ENCODE peak calls at places on chromosome 3, in four cellular contexts. F, B, W and X are unnamed samples.

GRCh38 chr3:30520695-30521094 is 85.7 kb upstream of the TGFBR2 start:
- DNase-seq in F (no peak), B (no peak), W (no peak), X (no peak)

GRCh38 chr3:127822836-127823589 is 698 bp upstream of the MGLL start:
- DNase-seq in F (peak; percentile 32), B (no peak), W (peak; percentile 29), X (peak; percentile 84)

GRCh38 chr3:11908981-11909698 is 62.5 kb upstream of the TAMM41 start:
- DNase-seq in F (no peak), B (no peak), W (no peak), X (no peak)

GRCh38 chr3:120839120-120839519 is 68.9 kb upstream of the STXBP5L start:
- DNase-seq in F (no peak), B (no peak), W (no peak), X (no peak)

GRCh38 chr3:124834723-124835718 is 52.1 kb downstream of the ITGB5 start:
- DNase-seq in F (peak; percentile 91), B (no peak), W (peak; percentile 75), X (peak; percentile 80)

GRCh38 chr3:195384952-195385351 is 57.9 kb downstream of the ACAP2 start:
- DNase-seq in F (no peak), B (no peak), W (peak; percentile 37), X (no peak)

GRCh38 chr3:74106882-74107281 is 482.1 kb upstream of the PDZRN3 start:
- DNase-seq in F (peak; percentile 83), B (no peak), W (no peak), X (no peak)

GRCh38 chr3:156473341-156473740 is 81.6 kb downstream of the SSR3 start:
- DNase-seq in F (no peak), B (no peak), W (no peak), X (no peak)

GRCh38 chr3:153856932-153857331 is 264.3 kb upstream of the ARHGEF26 start:
- DNase-seq in F (no peak), B (no peak), W (peak; percentile 42), X (no peak)

GRCh38 chr3:66348696-66349095 is 127.9 kb downstream of the SLC25A26 start:
- DNase-seq in F (no peak), B (no peak), W (no peak), X (no peak)

GRCh38 chr3:34351857-34352545 is 553.6 kb downstream of the PDCD6IP start:
- DNase-seq in F (no peak), B (no peak), W (no peak), X (no peak)

GRCh38 chr3:128950223-128950938 is 43.5 kb downstream of the CFAP92 start:
- DNase-seq in F (peak; percentile 34), B (no peak), W (peak; percentile 12), X (no peak)

GRCh38 chr3:171417813-171418212 is 42.4 kb downstream of the TNIK start:
- DNase-seq in F (peak; percentile 91), B (no peak), W (peak; percentile 49), X (no peak)

GRCh38 chr3:60979861-60980739 is 271.2 kb downstream of the FHIT start:
- DNase-seq in F (peak; percentile 29), B (no peak), W (no peak), X (no peak)

GRCh38 chr3:180175572-180175971 is 138.8 kb upstream of the PEX5L start:
- DNase-seq in F (no peak), B (no peak), W (no peak), X (no peak)

GRCh38 chr3:180177255-180177654 is 140.5 kb upstream of the PEX5L start:
- DNase-seq in F (no peak), B (no peak), W (no peak), X (no peak)

GRCh38 chr3:180179562-180179961 is 142.8 kb upstream of the PEX5L start:
- DNase-seq in F (no peak), B (no peak), W (no peak), X (no peak)

GRCh38 chr3:180180795-180181194 is 144.1 kb upstream of the PEX5L start:
- DNase-seq in F (peak; percentile 55), B (no peak), W (no peak), X (no peak)

GRCh38 chr3:180176059-180176458 is 139.3 kb upstream of the PEX5L start:
- DNase-seq in F (no peak), B (no peak), W (no peak), X (no peak)
- H3K9ac ChIP-seq in F (no peak overlapping the region), B (no peak overlapping the region), W (no peak overlapping the region), X (no peak overlapping the region)

GRCh38 chr3:8868996-8869395 is 94.3 kb downstream of the RAD18 start:
- DNase-seq in F (no peak), B (no peak), W (no peak), X (no peak)
- H3K9ac ChIP-seq in F (no peak overlapping the region), B (no peak overlapping the region), W (peak overlapping the region; percentile 54), X (no peak overlapping the region)

DNA sequence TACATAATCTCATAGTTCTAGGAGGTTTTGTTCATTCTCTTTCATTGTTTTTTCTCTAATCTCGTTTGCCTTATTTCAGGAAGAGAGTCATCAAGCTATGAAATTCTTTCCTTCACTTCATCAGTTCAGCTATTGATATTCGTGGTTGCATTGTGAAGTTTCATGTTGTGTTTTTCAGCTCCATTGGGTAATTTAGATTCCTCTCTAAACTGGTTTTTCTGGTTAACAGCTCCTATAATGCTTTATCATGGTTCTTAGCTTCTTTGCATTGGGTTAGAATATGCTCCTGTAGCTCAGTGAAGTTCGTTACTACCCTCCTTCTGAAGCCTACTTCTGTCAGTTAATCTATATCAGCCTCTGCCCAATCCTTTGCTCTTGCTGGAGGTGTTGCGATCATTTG is 69.4 kb upstream of the CD96 start:
- DNase-seq in F (no peak), B (no peak), W (peak; percentile 42), X (no peak)
- H3K9ac ChIP-seq in F (no peak overlapping the region), B (no peak overlapping the region), W (no peak overlapping the region), X (no peak overlapping the region)

DNA sequence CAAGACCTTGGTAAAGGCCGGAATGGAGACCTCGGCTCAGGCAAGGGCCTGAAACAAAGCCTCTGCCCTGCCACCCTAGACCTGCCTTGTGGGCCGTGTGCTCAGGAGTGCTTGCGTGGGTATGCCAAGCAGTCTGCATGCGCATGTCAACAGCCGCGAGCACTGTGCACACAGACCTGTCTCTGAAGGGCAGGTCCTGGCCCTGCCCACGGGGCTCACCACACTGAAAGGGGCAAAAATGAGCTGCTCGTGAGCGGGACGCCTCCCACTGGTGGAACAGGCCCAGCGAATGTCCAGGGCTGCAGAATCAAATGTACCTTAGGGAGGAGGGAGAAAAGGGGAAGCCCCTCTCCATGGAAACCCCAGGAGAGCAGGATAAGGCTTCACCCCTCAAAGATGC is 44.3 kb upstream of the FGD5 start:
- DNase-seq in F (no peak), B (no peak), W (no peak), X (no peak)
- H3K9ac ChIP-seq in F (no peak overlapping the region), B (no peak overlapping the region), W (no peak overlapping the region), X (no peak overlapping the region)

GRCh38 chr3:41846850-41847249 is 115.1 kb downstream of the ULK4 start:
- DNase-seq in F (no peak), B (no peak), W (no peak), X (no peak)
- H3K9ac ChIP-seq in F (no peak overlapping the region), B (no peak overlapping the region), W (no peak overlapping the region), X (no peak overlapping the region)

DNA sequence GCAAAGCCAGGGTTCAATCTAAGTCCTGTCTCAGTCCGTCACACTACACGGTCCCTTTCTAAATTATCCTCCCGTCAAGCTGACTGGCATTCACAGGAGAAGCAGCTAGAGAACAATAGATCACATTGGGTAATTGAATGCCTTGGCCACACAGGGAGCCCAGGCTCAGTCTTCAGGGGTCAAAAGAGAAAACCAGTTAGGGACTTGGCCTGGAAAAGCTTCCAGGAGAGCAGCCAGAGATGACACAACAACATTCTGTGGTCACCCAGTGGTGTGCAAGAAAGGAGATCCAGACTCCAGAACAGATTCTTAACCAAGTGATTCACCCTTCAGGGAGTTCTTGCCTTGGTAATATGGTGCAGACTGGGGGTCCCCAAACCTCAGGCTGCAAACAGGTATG is 15.9 kb downstream of the ARHGAP31 start:
- DNase-seq in F (peak; percentile 91), B (no peak), W (peak; percentile 81), X (no peak)
- H3K9ac ChIP-seq in F (no peak overlapping the region), B (no peak overlapping the region), W (no peak overlapping the region), X (no peak overlapping the region)

GRCh38 chr3:149958171-149958796 is 12.4 kb downstream of the PFN2 start:
- DNase-seq in F (no peak), B (no peak), W (peak; percentile 33), X (no peak)
- H3K9ac ChIP-seq in F (no peak overlapping the region), B (no peak overlapping the region), W (no peak overlapping the region), X (no peak overlapping the region)

DNA sequence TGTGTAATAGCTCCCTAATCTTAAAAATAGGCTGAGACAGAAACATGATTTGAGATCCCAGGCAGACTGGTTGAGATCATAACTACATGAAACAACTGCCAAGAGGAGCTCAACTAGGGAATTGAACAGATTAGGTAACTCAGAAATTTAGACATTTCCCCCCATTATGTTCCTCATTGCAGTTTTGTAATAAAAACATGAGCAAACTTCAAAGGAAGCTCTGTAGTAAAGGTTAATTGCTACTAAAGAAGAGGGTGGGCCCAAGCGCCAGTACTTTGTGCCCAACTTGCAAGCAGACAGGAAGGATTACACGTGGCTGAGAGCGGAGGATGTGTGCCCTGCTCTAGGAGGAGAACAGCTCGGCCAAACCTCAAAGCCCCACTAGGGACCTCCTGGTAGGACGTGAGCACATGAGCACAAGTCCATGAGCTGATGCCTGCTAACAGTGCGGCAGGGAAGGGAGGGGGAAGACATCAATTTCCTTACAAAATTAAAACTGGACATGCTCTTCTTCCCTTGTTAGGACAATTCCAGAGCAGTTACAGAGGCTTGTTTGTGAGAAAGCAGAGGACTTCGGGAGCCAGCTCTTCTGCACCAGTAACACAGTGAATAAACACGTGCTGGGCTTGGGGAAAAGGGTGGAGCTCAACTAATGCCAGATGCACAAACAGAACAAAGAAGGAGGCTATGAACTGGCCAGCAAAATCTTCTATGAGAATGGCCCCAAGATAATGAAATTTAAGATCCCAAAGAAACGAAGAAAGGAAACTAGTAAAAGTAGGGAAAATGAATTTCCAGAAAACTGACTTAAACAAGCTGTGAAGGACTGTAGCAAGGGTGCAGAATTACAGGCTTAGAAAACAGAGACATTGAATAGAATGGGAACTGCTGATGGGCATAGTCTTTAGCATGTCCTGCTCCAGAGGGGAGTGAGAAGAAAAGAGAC is 275.5 kb downstream of the MECOM start:
- DNase-seq in F (peak; percentile 32), B (no peak), W (no peak), X (peak; percentile 77)
- H3K9ac ChIP-seq in F (no peak overlapping the region), B (no peak overlapping the region), W (no peak overlapping the region), X (no peak overlapping the region)

GRCh38 chr3:76523337-76523736 is 516.6 kb upstream of the ROBO2 start:
- DNase-seq in F (no peak), B (no peak), W (no peak), X (no peak)
- H3K9ac ChIP-seq in F (no peak overlapping the region), B (no peak overlapping the region), W (no peak overlapping the region), X (no peak overlapping the region)